ENCODE peak calls at places on chromosome 6, in five cellular contexts. One of them, this sample, is unnamed.

GRCh38 chr6:123007885-123008284 is 11.8 kb downstream of the CLVS2 start:
- DNase-seq in hippocampal formation: no peak
- DNase-seq in stimulated activated CD8-positive, alpha-beta memory T cell treated with anti-CD3 and anti-CD28 coated beads, Interleukin-15, amount 100 ng/mL, for 24 hours: no peak
- DNase-seq in GM06990: no peak
- DNase-seq in hepatocyte: no peak
- DNase-seq in this sample: no peak

GRCh38 chr6:100269189-100269588 is 195.5 kb downstream of the SIM1 start:
- DNase-seq in GM06990: no peak
- DNase-seq in hippocampal formation: no peak
- DNase-seq in hepatocyte: no peak
- DNase-seq in stimulated activated CD8-positive, alpha-beta memory T cell treated with anti-CD3 and anti-CD28 coated beads, Interleukin-15, amount 100 ng/mL, for 24 hours: no peak
- DNase-seq in this sample: no peak

GRCh38 chr6:42137192-42137753 is 5.1 kb downstream of the C6orf132 start:
- DNase-seq in hippocampal formation: no peak
- DNase-seq in stimulated activated CD8-positive, alpha-beta memory T cell treated with anti-CD3 and anti-CD28 coated beads, Interleukin-15, amount 100 ng/mL, for 24 hours: no peak
- DNase-seq in hepatocyte: peak
- DNase-seq in GM06990: no peak
- DNase-seq in this sample: peak

GRCh38 chr6:34360556-34360955 is 31.9 kb downstream of the NUDT3 start:
- DNase-seq in GM06990: no peak
- DNase-seq in stimulated activated CD8-positive, alpha-beta memory T cell treated with anti-CD3 and anti-CD28 coated beads, Interleukin-15, amount 100 ng/mL, for 24 hours: no peak
- DNase-seq in hippocampal formation: no peak
- DNase-seq in hepatocyte: no peak
- DNase-seq in this sample: no peak

GRCh38 chr6:24064106-24064505 is 61.9 kb upstream of the NRSN1 start:
- DNase-seq in hepatocyte: peak
- DNase-seq in hippocampal formation: no peak
- DNase-seq in GM06990: no peak
- DNase-seq in stimulated activated CD8-positive, alpha-beta memory T cell treated with anti-CD3 and anti-CD28 coated beads, Interleukin-15, amount 100 ng/mL, for 24 hours: no peak
- DNase-seq in this sample: no peak

GRCh38 chr6:132919476-132919875 is 105.1 kb downstream of the RPS12 start:
- DNase-seq in stimulated activated CD8-positive, alpha-beta memory T cell treated with anti-CD3 and anti-CD28 coated beads, Interleukin-15, amount 100 ng/mL, for 24 hours: no peak
- DNase-seq in hepatocyte: peak
- DNase-seq in GM06990: no peak
- DNase-seq in hippocampal formation: peak
- DNase-seq in this sample: peak

GRCh38 chr6:168956884-168957730 is 296.5 kb downstream of the THBS2 start:
- DNase-seq in hippocampal formation: peak
- DNase-seq in stimulated activated CD8-positive, alpha-beta memory T cell treated with anti-CD3 and anti-CD28 coated beads, Interleukin-15, amount 100 ng/mL, for 24 hours: no peak
- DNase-seq in hepatocyte: peak
- DNase-seq in GM06990: no peak
- DNase-seq in this sample: peak

GRCh38 chr6:27297857-27298730 is 14.0 kb downstream of the POM121L2 start:
- DNase-seq in hepatocyte: peak
- DNase-seq in hippocampal formation: no peak
- DNase-seq in stimulated activated CD8-positive, alpha-beta memory T cell treated with anti-CD3 and anti-CD28 coated beads, Interleukin-15, amount 100 ng/mL, for 24 hours: no peak
- DNase-seq in GM06990: no peak
- DNase-seq in this sample: no peak

GRCh38 chr6:21026576-21027273 is 492.5 kb downstream of the CDKAL1 start:
- DNase-seq in hepatocyte: no peak
- DNase-seq in hippocampal formation: no peak
- DNase-seq in stimulated activated CD8-positive, alpha-beta memory T cell treated with anti-CD3 and anti-CD28 coated beads, Interleukin-15, amount 100 ng/mL, for 24 hours: no peak
- DNase-seq in GM06990: no peak
- DNase-seq in this sample: no peak

GRCh38 chr6:33410711-33411631 is at the start of gene PHF1:
- DNase-seq in GM06990: no peak
- DNase-seq in hepatocyte: peak
- DNase-seq in hippocampal formation: no peak
- DNase-seq in stimulated activated CD8-positive, alpha-beta memory T cell treated with anti-CD3 and anti-CD28 coated beads, Interleukin-15, amount 100 ng/mL, for 24 hours: no peak
- DNase-seq in this sample: no peak

GRCh38 chr6:154993026-154993425 is 2.1 kb upstream of the TIAM2 start:
- DNase-seq in GM06990: no peak
- DNase-seq in stimulated activated CD8-positive, alpha-beta memory T cell treated with anti-CD3 and anti-CD28 coated beads, Interleukin-15, amount 100 ng/mL, for 24 hours: no peak
- DNase-seq in hippocampal formation: no peak
- DNase-seq in hepatocyte: no peak
- DNase-seq in this sample: no peak

GRCh38 chr6:64217721-64218603 is 582.4 kb downstream of the PHF3 start:
- DNase-seq in hippocampal formation: no peak
- DNase-seq in stimulated activated CD8-positive, alpha-beta memory T cell treated with anti-CD3 and anti-CD28 coated beads, Interleukin-15, amount 100 ng/mL, for 24 hours: no peak
- DNase-seq in GM06990: peak
- DNase-seq in hepatocyte: no peak
- DNase-seq in this sample: no peak

GRCh38 chr6:31737315-31738047 is 1.2 kb upstream of the CLIC1 start:
- DNase-seq in GM06990: no peak
- DNase-seq in hippocampal formation: no peak
- DNase-seq in hepatocyte: peak
- DNase-seq in stimulated activated CD8-positive, alpha-beta memory T cell treated with anti-CD3 and anti-CD28 coated beads, Interleukin-15, amount 100 ng/mL, for 24 hours: no peak
- DNase-seq in this sample: no peak

GRCh38 chr6:155954149-155954548 is 498.5 kb upstream of the NOX3 start:
- DNase-seq in hepatocyte: no peak
- DNase-seq in GM06990: no peak
- DNase-seq in stimulated activated CD8-positive, alpha-beta memory T cell treated with anti-CD3 and anti-CD28 coated beads, Interleukin-15, amount 100 ng/mL, for 24 hours: no peak
- DNase-seq in hippocampal formation: no peak
- DNase-seq in this sample: no peak